ENCODE peak calls at places on chromosomes 5 and 9, in five cellular contexts. Q is H54, F is transverse colon, D is prostate gland, E is HCT116. O is an unnamed sample.

GRCh38 chr5:135481387-135481786 is 29.2 kb upstream of the TIFAB start:
- DNase-seq in D (no peak), Q (no peak), F (no peak), E (no peak), O (peak)

GRCh38 chr5:79577693-79578092 is 34.5 kb upstream of the TENT2 start:
- DNase-seq in D (no peak), Q (no peak), F (no peak), E (no peak), O (no peak)

GRCh38 chr5:79962580-79963222 is 28.4 kb downstream of the MTX3 start:
- DNase-seq in F (no peak), E (no peak), Q (peak), D (no peak), O (no peak)

GRCh38 chr9:83978992-83979811 is 813 bp downstream of the HNRNPK start:
- DNase-seq in F (peak), Q (peak), D (peak), E (no peak), O (peak)

GRCh38 chr9:96241391-96241809 is 60.6 kb downstream of the HSD17B3 start:
- DNase-seq in F (no peak), Q (no peak), E (peak), D (peak), O (no peak)

GRCh38 chr9:114852050-114852594 is 46.3 kb upstream of the TNFSF15 start:
- DNase-seq in D (peak), Q (no peak), E (no peak), F (no peak), O (no peak)

GRCh38 chr5:146338774-146339714 is at the start of gene POU4F3:
- DNase-seq in F (no peak), E (no peak), Q (no peak), D (no peak), O (no peak)

GRCh38 chr9:42852133-42852532 is 668.7 kb downstream of the SPATA31A6 start:
- DNase-seq in D (no peak), Q (peak), F (no peak), E (no peak), O (peak)

GRCh38 chr5:128123936-128124335 is 40.4 kb downstream of the SLC12A2 start:
- DNase-seq in D (no peak), F (no peak), Q (no peak), E (no peak), O (no peak)

GRCh38 chr9:107744873-107745272 is 255.3 kb upstream of the KLF4 start:
- DNase-seq in D (no peak), F (no peak), E (no peak), Q (no peak), O (no peak)

GRCh38 chr5:142491260-142491659 is 166.4 kb upstream of the SPRY4 start:
- DNase-seq in D (no peak), Q (no peak), E (no peak), F (no peak), O (no peak)

GRCh38 chr9:95014917-95015316 is 288.4 kb downstream of the AOPEP start:
- DNase-seq in E (no peak), Q (no peak), F (no peak), D (no peak), O (no peak)

GRCh38 chr9:132451276-132451675 is 41.3 kb downstream of the CFAP77 start:
- DNase-seq in E (no peak), F (no peak), D (no peak), Q (no peak), O (no peak)

GRCh38 chr5:165057156-165057555 is 1551.7 kb downstream of the MAT2B start:
- DNase-seq in Q (no peak), F (no peak), D (peak), E (no peak), O (no peak)

GRCh38 chr9:30628915-30629564 is 1755.4 kb upstream of the ACO1 start:
- DNase-seq in F (no peak), E (no peak), D (no peak), Q (no peak), O (no peak)

GRCh38 chr9:13190040-13190439 is 89.5 kb downstream of the MPDZ start:
- DNase-seq in D (no peak), Q (no peak), E (no peak), F (no peak), O (no peak)

GRCh38 chr5:392431-392988 is 50.5 kb upstream of the EXOC3 start:
- DNase-seq in Q (peak), E (peak), F (no peak), D (no peak), O (no peak)

GRCh38 chr9:93576296-93577044 is at the start of gene PHF2:
- DNase-seq in F (no peak), D (no peak), Q (peak), E (no peak), O (peak)

GRCh38 chr5:148091991-148092964 is 28.5 kb downstream of the SPINK5 start:
- DNase-seq in D (no peak), Q (no peak), F (no peak), E (no peak), O (no peak)

GRCh38 chr9:87873607-87874319 is 8.9 kb upstream of the SPATA31E1 start:
- DNase-seq in Q (no peak), D (no peak), F (peak), E (no peak), O (no peak)

GRCh38 chr5:174549254-174549653 is 175.1 kb upstream of the MSX2 start:
- DNase-seq in E (no peak), Q (no peak), D (no peak), F (no peak), O (no peak)

GRCh38 chr5:129107637-129108036 is 13.1 kb downstream of the ISOC1 start:
- DNase-seq in Q (no peak), D (no peak), E (no peak), F (no peak), O (no peak)

GRCh38 chr9:111704503-111704902 is 43.1 kb downstream of the GNG10 start:
- DNase-seq in E (no peak), Q (no peak), F (no peak), D (no peak), O (no peak)

GRCh38 chr5:155878991-155879575 is 447.9 kb upstream of the SGCD start:
- DNase-seq in Q (no peak), F (no peak), D (no peak), E (no peak), O (no peak)

GRCh38 chr5:123673107-123673506 is 161.1 kb downstream of the CSNK1G3 start:
- DNase-seq in E (no peak), Q (no peak), F (no peak), D (peak), O (no peak)

GRCh38 chr5:173881811-173882575 is 6.2 kb upstream of the CPEB4 start:
- DNase-seq in F (no peak), Q (peak), E (no peak), D (no peak), O (no peak)

GRCh38 chr9:13410566-13411031 is 131.1 kb upstream of the MPDZ start:
- DNase-seq in E (no peak), F (no peak), D (peak), Q (no peak), O (no peak)

GRCh38 chr9:127554966-127555829 is 56.9 kb upstream of the STXBP1 start:
- DNase-seq in E (no peak), Q (no peak), D (no peak), F (no peak), O (no peak)

GRCh38 chr9:10000669-10001068 is 612.1 kb downstream of the PTPRD start:
- DNase-seq in D (no peak), E (no peak), Q (no peak), F (no peak), O (peak)

GRCh38 chr9:114093761-114094505 is 5.2 kb downstream of the KIF12 start:
- DNase-seq in Q (no peak), D (no peak), E (no peak), F (no peak), O (no peak)

GRCh38 chr5:75736273-75736672 is 19.0 kb upstream of the POC5 start:
- DNase-seq in Q (no peak), F (no peak), D (no peak), E (no peak), O (no peak)

GRCh38 chr9:17004500-17004899 is 130.3 kb upstream of the CNTLN start:
- DNase-seq in Q (no peak), D (no peak), E (no peak), F (no peak), O (no peak)

DNA sequence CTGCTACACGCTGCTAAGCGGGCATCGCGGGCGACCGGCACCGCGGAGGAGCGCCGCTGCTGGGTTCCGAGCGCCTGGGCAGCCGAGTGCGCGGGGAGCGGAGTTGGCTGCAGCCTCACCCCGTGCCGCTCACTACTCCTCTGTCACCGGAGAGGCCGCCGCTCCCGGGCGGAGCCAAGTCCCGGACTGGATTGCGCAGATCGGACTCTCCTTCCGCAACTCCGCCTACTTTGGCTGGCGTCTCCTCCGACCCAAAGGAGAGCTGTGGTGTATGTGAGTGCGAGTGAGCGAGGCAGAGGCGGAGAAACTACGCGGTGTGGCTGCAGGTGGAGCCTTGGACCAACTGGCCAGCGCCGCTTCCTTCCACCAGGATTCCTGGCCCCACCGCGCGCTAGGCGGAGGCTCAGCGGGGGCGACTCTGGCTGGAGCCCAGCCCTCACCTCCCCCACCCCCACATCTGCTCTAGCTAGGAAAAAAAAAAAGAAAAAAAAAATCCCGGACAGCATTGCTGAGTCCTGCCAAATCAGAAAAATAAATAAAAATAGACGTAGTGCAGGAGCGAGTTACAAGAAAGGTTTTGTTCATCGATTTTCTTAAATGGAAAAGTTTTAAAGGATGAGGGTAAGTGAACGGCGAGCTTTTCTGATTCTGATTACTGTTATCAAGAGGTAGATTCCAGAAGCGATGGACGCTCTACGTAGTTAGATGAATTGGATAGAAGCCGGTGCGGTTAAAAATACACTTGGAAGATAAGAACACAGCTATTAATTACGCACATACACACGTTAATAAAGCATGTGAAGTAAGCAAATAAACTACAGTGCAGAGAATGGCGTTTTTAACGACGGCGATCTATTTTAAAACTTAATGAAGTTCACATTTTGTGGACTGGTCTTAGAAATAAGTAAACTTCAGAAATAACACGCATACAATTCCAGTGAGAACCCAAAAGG is at the start of gene SEMA6A:
- DNase-seq in D (peak), Q (peak), F (peak), E (peak), O (peak)
- TF ChIP-seq POLR2A in D (peak), Q (no peak), F (peak), E (peak), O (no peak)

GRCh38 chr9:137111788-137112563 is 2.6 kb downstream of the DPP7 start:
- DNase-seq in F (no peak), E (no peak), D (no peak), Q (no peak), O (no peak)

GRCh38 chr9:137109250-137110146 is 5.0 kb downstream of the DPP7 start:
- DNase-seq in F (no peak), Q (no peak), D (no peak), E (no peak), O (no peak)

GRCh38 chr9:137108608-137109249 is 5.8 kb downstream of the DPP7 start:
- DNase-seq in E (no peak), F (no peak), Q (no peak), D (no peak), O (no peak)

GRCh38 chr9:137110911-137111787 is 3.4 kb downstream of the DPP7 start:
- DNase-seq in Q (no peak), D (no peak), F (no peak), E (no peak), O (no peak)

DNA sequence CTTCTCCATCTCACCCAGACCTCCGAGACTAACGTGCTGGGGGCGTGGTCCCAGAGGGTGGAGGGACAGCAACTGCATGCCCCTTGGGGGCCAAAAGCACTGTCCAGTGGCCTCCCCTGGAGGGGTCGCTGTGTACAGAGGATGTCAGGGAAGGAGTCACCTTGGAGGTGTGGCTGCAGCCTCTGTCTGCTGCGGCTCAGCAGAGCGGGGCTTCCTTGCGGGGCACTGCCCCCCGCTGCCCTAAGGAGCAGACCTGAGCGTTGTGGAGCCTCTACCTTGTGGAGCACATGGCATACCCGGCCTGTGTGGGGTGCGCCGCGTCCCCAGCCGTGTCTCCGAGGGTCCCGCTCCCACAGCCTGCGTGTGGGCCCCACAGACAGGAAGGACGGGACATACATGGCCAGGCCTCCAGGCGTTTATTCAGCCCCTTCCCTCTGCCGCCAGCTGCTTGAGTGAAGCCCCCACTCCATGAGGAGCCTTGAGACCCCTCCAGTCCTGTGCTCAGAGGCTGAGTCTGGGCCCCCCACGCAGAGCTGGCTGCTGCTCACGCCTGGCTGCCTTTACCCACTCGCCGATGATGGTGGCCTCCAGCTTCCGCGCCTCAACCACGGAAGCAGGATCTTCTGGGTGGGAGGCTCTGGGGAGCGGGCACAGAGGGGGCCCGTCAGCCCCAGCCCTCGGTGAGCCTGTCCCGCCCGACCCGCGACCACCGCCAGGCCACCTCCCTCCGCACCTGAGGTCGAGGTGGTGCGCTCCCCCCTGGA is 4.2 kb downstream of the DPP7 start:
- DNase-seq in E (no peak), F (no peak), Q (no peak), D (no peak), O (no peak)
- TF ChIP-seq POLR2A in E (no peak), F (no peak), Q (no peak), D (no peak), O (no peak)

GRCh38 chr5:149732500-149733128 is 2.5 kb downstream of the PPARGC1B start:
- DNase-seq in F (peak), Q (no peak), E (no peak), D (peak), O (no peak)

GRCh38 chr5:149730620-149731331 is 666 bp downstream of the PPARGC1B start:
- DNase-seq in E (no peak), D (peak), F (peak), Q (peak), O (peak)

GRCh38 chr5:149731332-149731616 is 1.2 kb downstream of the PPARGC1B start:
- DNase-seq in Q (no peak), E (no peak), F (no peak), D (no peak), O (no peak)

GRCh38 chr5:149733129-149733900 is 3.2 kb downstream of the PPARGC1B start:
- DNase-seq in Q (no peak), F (no peak), E (no peak), D (no peak), O (no peak)

GRCh38 chr5:149731617-149732400 is 1.7 kb downstream of the PPARGC1B start:
- DNase-seq in Q (peak), D (peak), F (peak), E (peak), O (peak)
- TF ChIP-seq POLR2A in Q (no peak), D (peak), F (peak), E (no peak), O (no peak)

GRCh38 chr9:137084526-137084925 is 2.3 kb upstream of the MAN1B1 start:
- DNase-seq in F (no peak), E (no peak), Q (no peak), D (no peak), O (no peak)

GRCh38 chr9:137087409-137087925 is 682 bp downstream of the MAN1B1 start:
- DNase-seq in E (no peak), F (no peak), D (no peak), Q (no peak), O (peak)

GRCh38 chr9:137085918-137086530 is 761 bp upstream of the MAN1B1 start:
- DNase-seq in F (peak), Q (peak), E (no peak), D (no peak), O (peak)

GRCh38 chr9:137088121-137088520 is 1.3 kb downstream of the MAN1B1 start:
- DNase-seq in Q (no peak), E (no peak), F (no peak), D (no peak), O (no peak)

GRCh38 chr9:137086531-137087408 is at the start of gene MAN1B1:
- DNase-seq in D (peak), F (peak), E (peak), Q (peak), O (peak)
- TF ChIP-seq POLR2A in D (peak), F (peak), E (no peak), Q (peak), O (peak)

GRCh38 chr9:33106827-33107621 is 30.6 kb upstream of the SMU1 start:
- DNase-seq in F (no peak), Q (no peak), D (peak), E (no peak), O (peak)
- TF ChIP-seq POLR2A in F (no peak), Q (no peak), D (no peak), E (no peak), O (no peak)

GRCh38 chr5:10475931-10476687 is 34.4 kb downstream of the ROPN1L start:
- DNase-seq in D (no peak), E (no peak), F (no peak), Q (no peak), O (no peak)

GRCh38 chr5:10476878-10477277 is 35.2 kb downstream of the ROPN1L start:
- DNase-seq in F (no peak), D (no peak), Q (no peak), E (no peak), O (no peak)

GRCh38 chr5:10481241-10481932 is 39.7 kb downstream of the ROPN1L start:
- DNase-seq in Q (no peak), E (no peak), F (peak), D (no peak), O (no peak)

GRCh38 chr5:10479226-10479721 is 37.6 kb downstream of the ROPN1L start:
- DNase-seq in D (no peak), E (no peak), F (peak), Q (peak), O (no peak)

DNA sequence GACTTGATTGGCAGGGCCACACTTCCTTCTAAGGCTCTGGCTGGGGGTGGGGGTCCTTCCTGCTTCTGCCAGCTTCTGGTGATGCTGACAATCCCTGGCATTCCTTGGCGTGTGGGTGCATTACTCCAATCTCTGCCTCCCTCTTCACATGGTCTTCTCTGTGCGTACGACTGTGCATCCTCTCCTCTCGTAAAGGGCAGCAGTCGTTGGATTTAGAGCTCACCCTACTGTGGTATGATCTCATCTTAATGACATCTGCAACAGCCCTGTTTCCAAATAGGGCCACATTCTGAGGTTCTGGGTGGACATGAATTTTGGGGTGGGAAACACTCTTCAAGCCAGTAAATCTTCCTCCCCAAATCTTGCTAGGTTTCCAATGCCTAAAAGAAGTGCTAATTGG is 36.8 kb downstream of the ROPN1L start:
- DNase-seq in F (no peak), D (no peak), E (no peak), Q (peak), O (no peak)
- TF ChIP-seq POLR2A in F (no peak), D (no peak), E (no peak), Q (no peak), O (no peak)

GRCh38 chr5:62418462-62419076 is 6.0 kb downstream of the IPO11 start:
- DNase-seq in F (no peak), Q (no peak), D (no peak), E (no peak), O (no peak)

DNA sequence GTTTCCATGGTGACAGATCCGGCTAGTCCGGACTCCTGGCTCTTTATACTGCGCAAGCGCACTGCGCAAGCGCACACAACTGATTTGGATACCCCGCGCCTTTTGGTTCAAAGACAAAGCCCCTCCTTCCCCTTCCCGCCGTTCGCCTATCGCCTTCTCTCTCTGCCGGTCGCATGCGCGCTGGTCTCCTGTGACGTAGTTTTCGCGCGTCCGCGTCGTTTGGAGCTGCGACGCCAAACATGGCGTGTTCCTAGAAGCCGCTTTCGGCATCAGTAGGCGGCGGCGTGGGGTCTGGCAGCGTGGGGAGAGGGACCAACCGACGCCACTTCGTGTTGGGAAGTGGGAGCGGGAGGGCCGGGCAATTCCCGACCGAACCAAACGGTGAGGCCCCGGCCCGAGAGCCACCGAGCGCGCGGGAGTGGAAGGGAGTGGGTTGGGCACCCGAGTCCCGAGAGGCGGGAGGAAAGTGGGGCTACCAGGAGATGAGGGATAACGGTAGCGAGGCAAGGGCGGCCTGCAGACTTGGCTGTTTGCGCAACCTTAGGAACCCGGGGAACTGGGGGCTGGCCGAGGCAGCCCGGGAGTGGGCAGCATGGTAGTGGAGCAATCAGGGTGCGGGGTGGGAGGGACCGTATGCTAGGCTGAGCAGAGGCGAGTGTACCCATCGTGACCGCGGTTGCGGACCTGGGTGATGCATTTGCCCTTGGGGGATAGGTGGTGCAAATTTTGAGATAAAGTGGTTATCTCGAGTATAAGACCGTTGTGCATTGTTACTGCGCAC is at the start of gene IPO11:
- DNase-seq in F (peak), Q (peak), D (peak), E (peak), O (peak)
- TF ChIP-seq POLR2A in F (peak), Q (peak), D (peak), E (peak), O (peak)